ENCODE peak calls at places on chromosomes 6 and 20, in ten cellular contexts. G, Y, W, L, O, U, R, E, J and Z are unnamed samples.

GRCh38 chr20:62876826-62877728 is 15.5 kb upstream of the TCFL5 start:
- DNase-seq in G (no peak), Y (no peak), W (peak), L (no peak), O (no peak), U (no peak), R (no peak), E (peak), J (peak), Z (no peak)

GRCh38 chr6:7138921-7139358 is 31.2 kb downstream of the RREB1 start:
- DNase-seq in G (peak), Y (peak), W (peak), L (peak), O (no peak), U (no peak), R (peak), E (no peak), J (peak), Z (no peak)

GRCh38 chr6:56347526-56347925 is 100.1 kb upstream of the COL21A1 start:
- DNase-seq in G (no peak), Y (no peak), W (no peak), L (no peak), O (no peak), U (no peak), R (peak), E (peak), J (no peak), Z (no peak)

GRCh38 chr6:118709859-118710350 is 58.5 kb upstream of the CEP85L start:
- DNase-seq in G (peak), Y (no peak), W (peak), L (no peak), O (no peak), U (no peak), R (peak), E (peak), J (no peak), Z (peak)

GRCh38 chr20:36462440-36463211 is 78.7 kb upstream of the MYL9 start:
- DNase-seq in G (peak), Y (no peak), W (peak), L (peak), O (peak), U (no peak), R (peak), E (no peak), J (no peak), Z (no peak)

GRCh38 chr20:18288748-18289705 is 700 bp downstream of the ZNF133 start:
- DNase-seq in G (peak), Y (no peak), W (no peak), L (peak), O (peak), U (no peak), R (no peak), E (peak), J (peak), Z (peak)

GRCh38 chr20:61724376-61724775 is 341.3 kb downstream of the TAF4 start:
- DNase-seq in G (no peak), Y (no peak), W (no peak), L (peak), O (peak), U (no peak), R (no peak), E (peak), J (peak), Z (no peak)

GRCh38 chr6:103707596-103708325 is 1152.0 kb downstream of the HACE1 start:
- DNase-seq in G (no peak), Y (no peak), W (no peak), L (no peak), O (no peak), U (no peak), R (peak), E (no peak), J (no peak), Z (no peak)

GRCh38 chr6:43246301-43247114 is 3.2 kb downstream of the TTBK1 start:
- DNase-seq in G (peak), Y (peak), W (peak), L (peak), O (peak), U (peak), R (no peak), E (no peak), J (peak), Z (peak)

GRCh38 chr6:166908812-166909211 is 47.5 kb downstream of the RNASET2 start:
- DNase-seq in G (no peak), Y (no peak), W (no peak), L (no peak), O (no peak), U (no peak), R (no peak), E (no peak), J (no peak), Z (peak)

GRCh38 chr6:123636771-123637170 is at the start of gene TRDN:
- DNase-seq in G (no peak), Y (no peak), W (no peak), L (peak), O (peak), U (no peak), R (no peak), E (no peak), J (no peak), Z (no peak)

GRCh38 chr20:54208492-54209044 is 681 bp downstream of the PFDN4 start:
- DNase-seq in G (peak), Y (no peak), W (no peak), L (peak), O (peak), U (no peak), R (peak), E (peak), J (no peak), Z (peak)

GRCh38 chr6:154510144-154510905 is at the start of gene CNKSR3:
- DNase-seq in G (peak), Y (peak), W (peak), L (peak), O (peak), U (peak), R (peak), E (peak), J (peak), Z (peak)
- TF ChIP-seq CTCF in G (no peak), Y (peak), W (peak), L (peak), O (no peak), U (no peak), R (no peak), E (peak), J (no peak), Z (no peak)

GRCh38 chr20:44648579-44648978 is 2.9 kb downstream of the ADA start:
- DNase-seq in G (no peak), Y (no peak), W (no peak), L (peak), O (no peak), U (no peak), R (no peak), E (no peak), J (peak), Z (no peak)
- TF ChIP-seq CTCF in G (no peak), Y (peak), W (no peak), L (peak), O (peak), U (no peak), R (no peak), E (peak), J (no peak), Z (no peak)

DNA sequence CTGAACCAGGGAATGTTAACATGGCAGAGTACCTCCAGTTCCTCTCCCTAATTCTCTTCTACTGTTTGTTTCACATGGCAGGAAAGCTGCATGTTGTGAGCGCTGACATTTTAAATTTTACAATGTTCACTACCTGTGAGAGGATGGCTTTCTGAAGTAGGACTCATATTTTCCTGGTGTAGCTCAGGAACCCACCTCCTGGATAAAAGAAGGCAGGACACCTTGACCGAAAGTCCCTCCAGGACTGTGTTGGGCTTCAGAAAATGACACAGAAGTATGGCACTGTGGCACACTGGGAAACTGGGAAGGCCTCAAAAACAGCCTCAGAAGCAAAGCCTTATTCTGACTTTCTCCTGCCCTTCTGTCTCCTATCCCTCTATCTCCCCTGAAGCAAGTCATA is 33.3 kb downstream of the PTPRK start:
- DNase-seq in G (no peak), Y (no peak), W (no peak), L (no peak), O (no peak), U (no peak), R (peak), E (peak), J (peak), Z (no peak)
- TF ChIP-seq CTCF in G (peak), Y (peak), W (peak), L (peak), O (peak), U (peak), R (peak), E (peak), J (no peak), Z (no peak)

DNA sequence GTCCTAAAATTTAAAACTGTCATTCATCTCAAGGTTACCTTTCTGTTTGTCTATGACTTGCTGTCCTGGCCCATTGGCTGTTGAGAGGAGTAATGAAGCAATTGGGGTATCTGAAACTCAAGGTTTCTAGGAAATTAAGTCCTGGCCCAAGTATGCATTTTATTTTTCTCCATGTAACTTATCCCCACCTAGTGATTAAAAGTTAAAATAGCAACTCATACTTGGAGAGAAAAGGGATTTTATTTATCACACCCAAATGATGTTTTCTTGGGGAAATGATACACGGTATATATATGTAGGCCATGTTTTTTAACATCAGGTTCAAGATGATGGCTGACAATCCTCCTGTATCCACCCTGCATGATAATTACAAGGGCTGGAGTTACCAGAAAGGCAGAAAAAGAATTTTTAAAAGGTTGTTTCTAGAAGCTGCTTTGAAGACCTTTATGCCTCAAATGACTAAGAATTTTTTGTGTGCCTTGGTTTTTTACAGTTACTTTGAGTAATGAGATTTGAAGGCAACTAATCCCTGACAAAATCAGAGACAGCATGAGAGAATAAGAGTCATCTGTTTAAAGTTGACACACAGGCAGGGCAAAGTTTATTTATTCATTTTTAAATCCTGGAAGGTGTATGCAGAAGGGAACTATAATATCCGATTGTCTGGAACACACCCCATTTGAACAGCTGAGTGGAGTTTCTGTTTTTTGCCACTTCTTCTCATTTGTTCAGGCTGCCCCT is 28.9 kb upstream of the C6orf58 start:
- DNase-seq in G (no peak), Y (no peak), W (no peak), L (no peak), O (no peak), U (no peak), R (peak), E (peak), J (no peak), Z (no peak)
- TF ChIP-seq CTCF in G (no peak), Y (no peak), W (no peak), L (no peak), O (no peak), U (no peak), R (peak), E (peak), J (no peak), Z (no peak)

DNA sequence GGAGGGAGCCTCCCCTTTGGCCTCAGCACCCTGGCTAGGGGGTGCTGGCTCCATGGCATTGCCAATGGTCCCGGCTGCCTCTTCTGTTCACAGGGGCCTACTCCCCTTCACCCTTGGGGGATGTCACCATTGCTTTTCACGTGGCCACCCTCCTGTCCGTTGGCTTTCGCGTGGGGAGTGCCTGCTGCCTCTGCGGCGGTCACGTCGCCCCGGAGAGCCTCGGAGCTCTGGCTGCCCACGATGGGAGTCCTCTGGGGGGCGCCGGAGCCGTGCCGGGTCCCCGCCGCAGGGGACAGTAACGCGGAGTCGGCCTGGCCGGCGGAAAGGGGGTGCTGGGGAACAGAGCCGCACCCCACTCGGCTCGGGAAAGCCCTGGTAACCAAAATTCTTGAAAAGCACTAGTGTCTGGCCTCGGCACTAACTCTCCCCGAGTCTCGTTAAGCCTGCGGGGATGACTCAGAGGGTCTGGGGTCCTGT is 661 bp upstream of the HEBP2 start:
- DNase-seq in G (peak), Y (peak), W (peak), L (peak), O (peak), U (peak), R (no peak), E (peak), J (peak), Z (peak)
- TF ChIP-seq CTCF in G (peak), Y (peak), W (no peak), L (peak), O (no peak), U (no peak), R (peak), E (no peak), J (no peak), Z (peak)